ENCODE peak calls at places on chromosomes 1 and 21, in five cellular contexts. One of them, this sample, is unnamed.

GRCh38 chr1:59237905-59238304 is 59.0 kb upstream of the FGGY start:
- DNase-seq in esophagus muscularis mucosa: no peak
- DNase-seq in neural crest cell: no peak
- DNase-seq in cardiac muscle cell: no peak
- DNase-seq in glutamatergic neuron: no peak
- DNase-seq in this sample: no peak

GRCh38 chr21:27776925-27777553 is 810.2 kb upstream of the ADAMTS5 start:
- DNase-seq in esophagus muscularis mucosa: no peak
- DNase-seq in neural crest cell: no peak
- DNase-seq in cardiac muscle cell: no peak
- DNase-seq in glutamatergic neuron: no peak
- DNase-seq in this sample: no peak

GRCh38 chr1:204081791-204082513 is 9.0 kb downstream of the SOX13 start:
- DNase-seq in esophagus muscularis mucosa: no peak
- DNase-seq in neural crest cell: no peak
- DNase-seq in cardiac muscle cell: no peak
- DNase-seq in glutamatergic neuron: no peak
- DNase-seq in this sample: no peak

GRCh38 chr1:54571803-54572202 is 23.8 kb downstream of the ACOT11 start:
- DNase-seq in esophagus muscularis mucosa: no peak
- DNase-seq in neural crest cell: no peak
- DNase-seq in cardiac muscle cell: no peak
- DNase-seq in glutamatergic neuron: no peak
- DNase-seq in this sample: no peak

GRCh38 chr21:38920631-38921398 is 115.1 kb downstream of the ETS2 start:
- DNase-seq in esophagus muscularis mucosa: no peak
- DNase-seq in neural crest cell: no peak
- DNase-seq in cardiac muscle cell: no peak
- DNase-seq in glutamatergic neuron: no peak
- DNase-seq in this sample: no peak

GRCh38 chr1:58908539-58909161 is 124.8 kb upstream of the JUN start:
- DNase-seq in esophagus muscularis mucosa: peak; percentile 5
- DNase-seq in neural crest cell: no peak
- DNase-seq in cardiac muscle cell: no peak
- DNase-seq in glutamatergic neuron: no peak
- DNase-seq in this sample: no peak

GRCh38 chr1:153655333-153655732 is 3.2 kb upstream of the SNAPIN start:
- DNase-seq in esophagus muscularis mucosa: no peak
- DNase-seq in neural crest cell: no peak
- DNase-seq in cardiac muscle cell: no peak
- DNase-seq in glutamatergic neuron: no peak
- DNase-seq in this sample: no peak

GRCh38 chr21:21921410-21922232 is 923.4 kb downstream of the NCAM2 start:
- DNase-seq in esophagus muscularis mucosa: no peak
- DNase-seq in neural crest cell: no peak
- DNase-seq in cardiac muscle cell: peak; percentile 55
- DNase-seq in glutamatergic neuron: no peak
- DNase-seq in this sample: no peak

GRCh38 chr1:149936076-149936991 is at the start of gene MTMR11:
- DNase-seq in esophagus muscularis mucosa: no peak
- DNase-seq in neural crest cell: no peak
- DNase-seq in cardiac muscle cell: no peak
- DNase-seq in glutamatergic neuron: no peak
- DNase-seq in this sample: no peak

GRCh38 chr1:55584521-55585401 is 369.6 kb upstream of the USP24 start:
- DNase-seq in esophagus muscularis mucosa: peak; percentile 87
- DNase-seq in neural crest cell: no peak
- DNase-seq in cardiac muscle cell: no peak
- DNase-seq in glutamatergic neuron: no peak
- DNase-seq in this sample: no peak

GRCh38 chr1:211653329-211653728 is 22.1 kb downstream of the NEK2 start:
- DNase-seq in esophagus muscularis mucosa: no peak
- DNase-seq in neural crest cell: no peak
- DNase-seq in cardiac muscle cell: no peak
- DNase-seq in glutamatergic neuron: no peak
- DNase-seq in this sample: no peak

GRCh38 chr21:37562920-37563640 is 196.5 kb downstream of the DYRK1A start:
- DNase-seq in esophagus muscularis mucosa: peak; percentile 90
- DNase-seq in neural crest cell: no peak
- DNase-seq in cardiac muscle cell: no peak
- DNase-seq in glutamatergic neuron: no peak
- DNase-seq in this sample: no peak

GRCh38 chr1:56508523-56508983 is 70.8 kb downstream of the PLPP3 start:
- DNase-seq in esophagus muscularis mucosa: no peak
- DNase-seq in neural crest cell: no peak
- DNase-seq in cardiac muscle cell: no peak
- DNase-seq in glutamatergic neuron: no peak
- DNase-seq in this sample: no peak

GRCh38 chr21:26715878-26716506 is 129.2 kb downstream of the ADAMTS1 start:
- DNase-seq in esophagus muscularis mucosa: no peak
- DNase-seq in neural crest cell: peak; percentile 53
- DNase-seq in cardiac muscle cell: peak; percentile 73
- DNase-seq in glutamatergic neuron: peak; percentile 50
- DNase-seq in this sample: peak; percentile 25

GRCh38 chr1:196467230-196467629 is 141.0 kb downstream of the KCNT2 start:
- DNase-seq in esophagus muscularis mucosa: no peak
- DNase-seq in neural crest cell: no peak
- DNase-seq in cardiac muscle cell: no peak
- DNase-seq in glutamatergic neuron: no peak
- DNase-seq in this sample: no peak

GRCh38 chr1:223704921-223705878 is 7.1 kb upstream of the CAPN2 start:
- DNase-seq in esophagus muscularis mucosa: no peak
- DNase-seq in neural crest cell: no peak
- DNase-seq in cardiac muscle cell: peak; percentile 74
- DNase-seq in glutamatergic neuron: no peak
- DNase-seq in this sample: no peak

GRCh38 chr1:183635112-183635605 is 424 bp downstream of the ARPC5 start:
- DNase-seq in esophagus muscularis mucosa: no peak
- DNase-seq in neural crest cell: peak; percentile 23
- DNase-seq in cardiac muscle cell: peak; percentile 59
- DNase-seq in glutamatergic neuron: peak; percentile 58
- DNase-seq in this sample: no peak

GRCh38 chr1:15246960-15247614 is at the start of gene FHAD1:
- DNase-seq in esophagus muscularis mucosa: peak; percentile 55
- DNase-seq in neural crest cell: peak; percentile 62
- DNase-seq in cardiac muscle cell: peak; percentile 81
- DNase-seq in glutamatergic neuron: peak; percentile 75
- DNase-seq in this sample: peak; percentile 78

GRCh38 chr1:25555753-25556092 is 12.3 kb downstream of the LDLRAP1 start:
- DNase-seq in esophagus muscularis mucosa: no peak
- DNase-seq in neural crest cell: no peak
- DNase-seq in cardiac muscle cell: no peak
- DNase-seq in glutamatergic neuron: no peak
- DNase-seq in this sample: no peak

GRCh38 chr1:26468911-26469310 is 3.3 kb upstream of the HMGN2 start:
- DNase-seq in esophagus muscularis mucosa: no peak
- DNase-seq in neural crest cell: no peak
- DNase-seq in cardiac muscle cell: no peak
- DNase-seq in glutamatergic neuron: peak; percentile 24
- DNase-seq in this sample: no peak

GRCh38 chr1:171841931-171842723 is 829 bp downstream of the DNM3 start:
- DNase-seq in esophagus muscularis mucosa: no peak
- DNase-seq in neural crest cell: peak; percentile 18
- DNase-seq in cardiac muscle cell: peak; percentile 8
- DNase-seq in glutamatergic neuron: peak; percentile 56
- DNase-seq in this sample: peak; percentile 35

GRCh38 chr21:14956826-14957225 is 108.0 kb downstream of the NRIP1 start:
- DNase-seq in esophagus muscularis mucosa: no peak
- DNase-seq in neural crest cell: no peak
- DNase-seq in cardiac muscle cell: no peak
- DNase-seq in glutamatergic neuron: no peak
- DNase-seq in this sample: no peak

GRCh38 chr21:14949603-14950002 is 115.2 kb downstream of the NRIP1 start:
- DNase-seq in esophagus muscularis mucosa: no peak
- DNase-seq in neural crest cell: no peak
- DNase-seq in cardiac muscle cell: no peak
- DNase-seq in glutamatergic neuron: no peak
- DNase-seq in this sample: no peak

GRCh38 chr21:14957836-14958235 is 107.0 kb downstream of the NRIP1 start:
- DNase-seq in esophagus muscularis mucosa: no peak
- DNase-seq in neural crest cell: no peak
- DNase-seq in cardiac muscle cell: no peak
- DNase-seq in glutamatergic neuron: no peak
- DNase-seq in this sample: no peak

GRCh38 chr21:14955936-14956520 is 108.8 kb downstream of the NRIP1 start:
- DNase-seq in esophagus muscularis mucosa: no peak
- DNase-seq in neural crest cell: no peak
- DNase-seq in cardiac muscle cell: no peak
- DNase-seq in glutamatergic neuron: no peak
- DNase-seq in this sample: no peak

GRCh38 chr21:14952916-14953315 is 111.9 kb downstream of the NRIP1 start:
- DNase-seq in esophagus muscularis mucosa: no peak
- DNase-seq in neural crest cell: no peak
- DNase-seq in cardiac muscle cell: no peak
- DNase-seq in glutamatergic neuron: no peak
- DNase-seq in this sample: no peak
- TF ChIP-seq CTCF in esophagus muscularis mucosa: no peak
- TF ChIP-seq CTCF in neural crest cell: no peak
- TF ChIP-seq CTCF in cardiac muscle cell: peak; percentile 21
- TF ChIP-seq CTCF in glutamatergic neuron: no peak
- TF ChIP-seq CTCF in this sample: no peak

DNA sequence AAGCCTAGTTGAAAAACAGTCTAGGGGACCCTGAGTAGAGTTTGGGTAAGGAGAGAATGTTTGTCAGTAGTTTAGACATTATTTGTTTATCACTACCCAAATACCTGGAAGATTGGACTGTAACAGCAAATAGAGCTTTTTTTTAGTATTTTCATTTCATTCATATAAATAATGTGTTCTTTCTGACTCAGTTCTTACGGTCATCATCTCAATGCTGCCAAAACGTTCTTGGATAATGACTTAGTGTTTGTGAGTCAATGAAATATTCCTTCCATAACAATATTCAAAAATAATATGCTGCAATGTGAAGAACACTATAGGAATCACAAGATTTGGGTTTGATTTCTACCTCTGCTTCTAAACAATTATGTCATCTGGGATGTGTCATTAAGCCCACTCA is 400.0 kb upstream of the PKN2 start:
- DNase-seq in esophagus muscularis mucosa: no peak
- DNase-seq in neural crest cell: no peak
- DNase-seq in cardiac muscle cell: no peak
- DNase-seq in glutamatergic neuron: no peak
- DNase-seq in this sample: no peak
- TF ChIP-seq CTCF in esophagus muscularis mucosa: no peak
- TF ChIP-seq CTCF in neural crest cell: no peak
- TF ChIP-seq CTCF in cardiac muscle cell: no peak
- TF ChIP-seq CTCF in glutamatergic neuron: no peak
- TF ChIP-seq CTCF in this sample: no peak

DNA sequence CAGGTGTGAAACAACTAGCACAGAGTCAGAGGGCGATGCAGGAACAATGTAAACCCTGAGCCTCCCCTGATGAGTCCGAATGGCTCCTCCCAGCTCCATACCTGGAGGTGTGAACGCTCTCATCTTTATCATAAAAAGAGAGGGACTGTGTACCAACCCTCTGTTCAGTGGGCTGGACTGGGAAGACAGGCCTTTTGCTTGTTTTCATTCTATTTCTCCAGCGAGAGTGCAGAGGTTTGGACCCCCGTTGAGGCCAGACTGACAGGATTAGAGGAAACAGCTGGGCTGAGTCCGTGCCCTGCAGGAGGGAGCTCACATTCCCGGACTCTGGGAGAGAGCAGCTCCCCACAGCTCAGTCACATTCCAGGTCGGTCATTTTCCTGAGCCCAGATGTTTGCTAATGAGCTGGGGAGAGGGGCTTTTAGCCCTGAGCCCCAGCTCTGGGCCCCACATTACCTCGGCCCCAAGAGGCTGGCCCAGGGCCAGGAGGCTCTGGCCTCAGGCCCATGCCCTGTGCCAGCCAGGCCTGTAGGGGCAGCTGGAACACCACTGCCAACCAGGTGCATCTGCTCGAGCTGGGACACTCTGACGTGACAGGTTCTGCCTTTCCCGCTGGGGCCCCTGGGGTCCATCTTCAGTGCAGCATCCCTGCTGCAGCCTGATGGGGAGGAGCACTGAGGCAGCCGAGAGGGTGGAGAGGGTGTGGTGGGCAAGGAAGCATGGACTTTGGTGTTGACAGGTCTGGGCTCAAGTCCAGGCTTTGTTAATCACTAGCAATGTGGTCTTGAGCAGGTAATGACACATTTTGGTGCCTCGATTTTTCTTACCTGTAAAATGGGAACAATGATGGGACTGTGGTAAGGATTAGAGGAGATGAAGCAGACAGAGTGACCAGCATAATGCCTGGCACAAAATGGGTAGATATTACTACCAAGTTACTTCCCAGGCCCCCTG is 3.5 kb upstream of the NBL1 start:
- DNase-seq in esophagus muscularis mucosa: no peak
- DNase-seq in neural crest cell: no peak
- DNase-seq in cardiac muscle cell: no peak
- DNase-seq in glutamatergic neuron: no peak
- DNase-seq in this sample: no peak
- TF ChIP-seq CTCF in esophagus muscularis mucosa: no peak
- TF ChIP-seq CTCF in neural crest cell: no peak
- TF ChIP-seq CTCF in cardiac muscle cell: no peak
- TF ChIP-seq CTCF in glutamatergic neuron: no peak
- TF ChIP-seq CTCF in this sample: no peak

GRCh38 chr1:31765516-31765915 is 1.4 kb upstream of the ADGRB2 start:
- DNase-seq in esophagus muscularis mucosa: no peak
- DNase-seq in neural crest cell: no peak
- DNase-seq in cardiac muscle cell: no peak
- DNase-seq in glutamatergic neuron: no peak
- DNase-seq in this sample: no peak

GRCh38 chr1:31762726-31763670 is 1.1 kb downstream of the ADGRB2 start:
- DNase-seq in esophagus muscularis mucosa: no peak
- DNase-seq in neural crest cell: peak; percentile 76
- DNase-seq in cardiac muscle cell: peak; percentile 92
- DNase-seq in glutamatergic neuron: peak; percentile 87
- DNase-seq in this sample: peak; percentile 82

GRCh38 chr1:31765041-31765467 is 914 bp upstream of the ADGRB2 start:
- DNase-seq in esophagus muscularis mucosa: no peak
- DNase-seq in neural crest cell: peak; percentile 49
- DNase-seq in cardiac muscle cell: peak; percentile 81
- DNase-seq in glutamatergic neuron: peak; percentile 72
- DNase-seq in this sample: no peak

GRCh38 chr1:31763671-31764306 is 351 bp downstream of the ADGRB2 start:
- DNase-seq in esophagus muscularis mucosa: no peak
- DNase-seq in neural crest cell: no peak
- DNase-seq in cardiac muscle cell: no peak
- DNase-seq in glutamatergic neuron: no peak
- DNase-seq in this sample: peak; percentile 48

DNA sequence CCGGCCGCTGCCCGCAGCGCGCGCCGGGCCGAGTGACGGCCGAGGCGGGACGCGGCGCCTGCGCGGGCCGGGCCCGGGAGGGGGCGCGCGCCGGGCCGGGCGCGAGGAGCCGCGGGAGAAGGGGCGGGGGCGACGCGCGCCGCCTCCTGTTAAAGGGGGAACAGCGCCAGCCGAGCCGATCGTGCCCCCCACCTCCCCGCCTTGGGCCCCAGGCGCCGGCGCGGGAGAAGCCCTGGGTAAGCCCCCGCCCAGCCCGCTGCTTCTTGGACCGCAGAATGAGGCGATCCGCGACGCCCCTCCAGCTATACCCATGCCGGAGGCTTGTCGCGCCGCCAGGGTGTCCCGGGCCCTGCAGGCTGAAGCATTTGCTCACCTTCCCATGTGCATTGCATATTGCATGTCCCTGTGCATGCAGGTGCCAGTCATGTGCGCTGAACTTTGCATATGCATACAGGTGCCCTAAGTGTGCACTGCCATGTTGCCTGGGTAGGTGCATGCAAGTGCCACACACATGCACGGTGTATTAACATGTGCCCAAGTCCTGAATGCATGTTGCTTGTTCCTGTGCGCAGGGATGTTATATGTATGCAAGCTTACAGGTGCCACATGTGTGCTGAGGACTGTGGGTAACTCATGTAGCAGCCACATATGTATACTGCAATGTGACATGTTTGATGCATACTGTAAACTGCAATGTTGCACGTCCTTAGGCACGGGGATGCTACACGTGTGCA is at the start of gene ADGRB2:
- DNase-seq in esophagus muscularis mucosa: no peak
- DNase-seq in neural crest cell: peak; percentile 45
- DNase-seq in cardiac muscle cell: peak; percentile 70
- DNase-seq in glutamatergic neuron: peak; percentile 64
- DNase-seq in this sample: peak; percentile 67
- TF ChIP-seq CTCF in esophagus muscularis mucosa: no peak
- TF ChIP-seq CTCF in neural crest cell: peak; percentile 33
- TF ChIP-seq CTCF in cardiac muscle cell: no peak
- TF ChIP-seq CTCF in glutamatergic neuron: peak; percentile 0
- TF ChIP-seq CTCF in this sample: peak; percentile 8

This sample was measured in GM13977.